ENCODE peak calls at places on chromosomes 7 and 10, in six cellular contexts. G is lung microvascular endothelial cell, Q is NCI-H1436, E is T-helper 2 cell, O is ELF-1, N is thoracic aorta. H is an unnamed sample.
A peak's percentile ranks its signal among the peaks of the same experiment; 100 is the strongest.

GRCh38 chr10:93445097-93445960 is 36.8 kb downstream of the MYOF start:
- DNase-seq in G (peak; percentile 99), Q (peak; percentile 55), E (no peak), O (peak; percentile 97), N (peak; percentile 91), H (peak; percentile 35)

GRCh38 chr10:75244487-75245353 is 9.0 kb upstream of the COMTD1 start:
- DNase-seq in G (no peak), Q (no peak), E (no peak), O (no peak), N (no peak), H (no peak)

GRCh38 chr7:12436896-12437535 is 33.4 kb upstream of the VWDE start:
- DNase-seq in G (no peak), Q (peak; percentile 94), E (no peak), O (peak; percentile 17), N (no peak), H (peak; percentile 50)

GRCh38 chr7:129617178-129617577 is 5.7 kb downstream of the NRF1 start:
- DNase-seq in G (no peak), Q (no peak), E (no peak), O (no peak), N (no peak), H (no peak)

GRCh38 chr10:14678637-14679036 is 96.1 kb downstream of the FAM107B start:
- DNase-seq in G (no peak), Q (no peak), E (no peak), O (no peak), N (no peak), H (no peak)

GRCh38 chr10:43396061-43396927 is 12.7 kb downstream of the HNRNPF start:
- DNase-seq in G (peak; percentile 76), Q (peak; percentile 82), E (peak; percentile 38), O (peak; percentile 94), N (no peak), H (peak; percentile 79)

GRCh38 chr7:129401968-129402860 is 32.0 kb upstream of the STRIP2 start:
- DNase-seq in G (peak; percentile 17), Q (no peak), E (no peak), O (no peak), N (no peak), H (no peak)

GRCh38 chr7:145534301-145534700 is 582.3 kb upstream of the CNTNAP2 start:
- DNase-seq in G (no peak), Q (no peak), E (no peak), O (no peak), N (no peak), H (no peak)

GRCh38 chr10:82986216-82986615 is 1111.2 kb downstream of the NRG3 start:
- DNase-seq in G (no peak), Q (no peak), E (no peak), O (no peak), N (no peak), H (no peak)

GRCh38 chr10:89398003-89398749 is 5.8 kb downstream of the IFIT1 start:
- DNase-seq in G (peak; percentile 46), Q (no peak), E (no peak), O (peak; percentile 35), N (no peak), H (no peak)

GRCh38 chr7:28629216-28629848 is 217.0 kb downstream of the CREB5 start:
- DNase-seq in G (no peak), Q (no peak), E (no peak), O (no peak), N (no peak), H (no peak)

GRCh38 chr10:98259606-98260319 is 8.2 kb downstream of the LOXL4 start:
- DNase-seq in G (no peak), Q (no peak), E (no peak), O (no peak), N (no peak), H (peak; percentile 53)

GRCh38 chr7:116592041-116592355 is 67.2 kb downstream of the CAV1 start:
- DNase-seq in G (no peak), Q (no peak), E (no peak), O (no peak), N (no peak), H (no peak)

GRCh38 chr10:91163269-91163708 is 57.2 kb upstream of the PCGF5 start:
- DNase-seq in G (peak; percentile 62), Q (peak; percentile 61), E (peak; percentile 59), O (peak; percentile 47), N (no peak), H (peak; percentile 65)

GRCh38 chr7:29396563-29396962 is 167.1 kb upstream of the PRR15 start:
- DNase-seq in G (no peak), Q (no peak), E (no peak), O (no peak), N (no peak), H (no peak)

GRCh38 chr7:112383671-112384417 is 66.4 kb upstream of the IFRD1 start:
- DNase-seq in G (peak; percentile 40), Q (peak; percentile 18), E (no peak), O (peak; percentile 19), N (no peak), H (no peak)

GRCh38 chr7:100837099-100837836 is 9.9 kb upstream of the EPHB4 start:
- DNase-seq in G (peak; percentile 92), Q (peak; percentile 75), E (peak; percentile 37), O (peak; percentile 97), N (peak; percentile 62), H (peak; percentile 90)

GRCh38 chr10:132454296-132455198 is 57.5 kb downstream of the PWWP2B start:
- DNase-seq in G (no peak), Q (no peak), E (no peak), O (no peak), N (no peak), H (no peak)

GRCh38 chr7:102264367-102264891 is 22.2 kb upstream of the SH2B2 start:
- DNase-seq in G (peak; percentile 49), Q (no peak), E (no peak), O (peak; percentile 44), N (no peak), H (no peak)

GRCh38 chr10:93160829-93161228 is 87.1 kb downstream of the CYP26A1 start:
- DNase-seq in G (peak; percentile 80), Q (no peak), E (no peak), O (no peak), N (peak; percentile 8), H (no peak)

GRCh38 chr7:45648671-45648995 is 74.5 kb downstream of the ADCY1 start:
- DNase-seq in G (no peak), Q (no peak), E (no peak), O (no peak), N (no peak), H (no peak)

GRCh38 chr10:131997366-131998049 is 15.8 kb upstream of the BNIP3 start:
- DNase-seq in G (peak; percentile 65), Q (no peak), E (no peak), O (peak; percentile 96), N (no peak), H (peak; percentile 59)

GRCh38 chr7:21256310-21256877 is 171.5 kb upstream of the SP4 start:
- DNase-seq in G (peak; percentile 65), Q (peak; percentile 29), E (no peak), O (no peak), N (no peak), H (no peak)

GRCh38 chr10:62238880-62239279 is 29.8 kb downstream of the RTKN2 start:
- DNase-seq in G (no peak), Q (no peak), E (no peak), O (no peak), N (no peak), H (no peak)

GRCh38 chr7:151520419-151521229 is 929 bp upstream of the RHEB start:
- DNase-seq in G (no peak), Q (no peak), E (no peak), O (no peak), N (peak; percentile 22), H (peak; percentile 59)

GRCh38 chr7:50973814-50974213 is 191.1 kb upstream of the GRB10 start:
- DNase-seq in G (no peak), Q (no peak), E (no peak), O (no peak), N (no peak), H (no peak)

GRCh38 chr10:75762436-75762802 is 331.0 kb downstream of the LRMDA start:
- DNase-seq in G (no peak), Q (no peak), E (no peak), O (no peak), N (no peak), H (no peak)

GRCh38 chr10:35236739-35237138 is 99.6 kb upstream of the CCNY start:
- DNase-seq in G (peak; percentile 37), Q (no peak), E (no peak), O (no peak), N (no peak), H (no peak)

GRCh38 chr10:132632091-132632561 is 94.5 kb downstream of the INPP5A start:
- DNase-seq in G (no peak), Q (no peak), E (no peak), O (no peak), N (no peak), H (no peak)

GRCh38 chr7:38704751-38705150 is 73.6 kb upstream of the AMPH start:
- DNase-seq in G (no peak), Q (no peak), E (no peak), O (no peak), N (no peak), H (no peak)

GRCh38 chr7:157684157-157684595 is 347.4 kb downstream of the DNAJB6 start:
- DNase-seq in G (no peak), Q (no peak), E (no peak), O (no peak), N (no peak), H (no peak)